ENCODE peak calls at places on chromosomes 16 and 17, in six cellular contexts. P is tibial artery, X is fibroblast of pulmonary artery, B is GM12865, I is PC-9, T is GM23338. E is an unnamed sample.

GRCh38 chr16:28478511-28479180 is 6.5 kb upstream of the NPIPB7 start:
- DNase-seq in P (no peak), X (no peak), B (no peak), I (no peak), T (no peak), E (no peak)

GRCh38 chr17:9334536-9335446 is 240.8 kb downstream of the STX8 start:
- DNase-seq in P (no peak), X (no peak), B (no peak), I (peak), T (no peak), E (no peak)

GRCh38 chr17:37273419-37274051 is 102.2 kb upstream of the C17orf78 start:
- DNase-seq in P (no peak), X (peak), B (no peak), I (no peak), T (peak), E (no peak)

GRCh38 chr17:70426752-70427151 is 257.4 kb downstream of the KCNJ2 start:
- DNase-seq in P (no peak), X (no peak), B (no peak), I (no peak), T (no peak), E (no peak)

GRCh38 chr17:19244357-19244756 is 7.2 kb downstream of the EPN2 start:
- DNase-seq in P (no peak), X (no peak), B (no peak), I (no peak), T (no peak), E (no peak)

GRCh38 chr17:74337834-74338500 is 11.9 kb downstream of the KIF19 start:
- DNase-seq in P (no peak), X (no peak), B (no peak), I (no peak), T (no peak), E (no peak)

GRCh38 chr17:8470447-8471047 is 34.9 kb downstream of the NDEL1 start:
- DNase-seq in P (no peak), X (peak), B (no peak), I (no peak), T (no peak), E (no peak)

GRCh38 chr17:17406225-17406624 is 70.6 kb upstream of the MED9 start:
- DNase-seq in P (peak), X (no peak), B (no peak), I (no peak), T (no peak), E (no peak)

GRCh38 chr17:17877548-17878358 is 41.0 kb upstream of the SREBF1 start:
- DNase-seq in P (peak), X (peak), B (no peak), I (no peak), T (peak), E (no peak)

GRCh38 chr16:6841392-6841791 is 491.3 kb upstream of the RBFOX1 start:
- DNase-seq in P (no peak), X (no peak), B (no peak), I (no peak), T (no peak), E (no peak)

GRCh38 chr16:3997231-3997841 is 116.8 kb upstream of the CREBBP start:
- DNase-seq in P (no peak), X (no peak), B (no peak), I (no peak), T (no peak), E (no peak)

GRCh38 chr17:2054740-2055493 is at the start of gene HIC1:
- DNase-seq in P (peak), X (peak), B (peak), I (no peak), T (peak), E (peak)

GRCh38 chr16:53781023-53781605 is 77.2 kb downstream of the FTO start:
- DNase-seq in P (no peak), X (no peak), B (no peak), I (peak), T (no peak), E (no peak)

GRCh38 chr16:68486671-68487495 is 38.6 kb upstream of the SMPD3 start:
- DNase-seq in P (no peak), X (no peak), B (no peak), I (no peak), T (no peak), E (no peak)

GRCh38 chr16:54203384-54203783 is 83.2 kb downstream of the IRX3 start:
- DNase-seq in P (no peak), X (no peak), B (no peak), I (no peak), T (no peak), E (no peak)

GRCh38 chr16:30539000-30539964 is 4.6 kb upstream of the ZNF747 start:
- DNase-seq in P (no peak), X (no peak), B (no peak), I (no peak), T (no peak), E (no peak)
- TF ChIP-seq CTCF in P (no peak), X (no peak), B (no peak), I (no peak), T (no peak), E (no peak)

DNA sequence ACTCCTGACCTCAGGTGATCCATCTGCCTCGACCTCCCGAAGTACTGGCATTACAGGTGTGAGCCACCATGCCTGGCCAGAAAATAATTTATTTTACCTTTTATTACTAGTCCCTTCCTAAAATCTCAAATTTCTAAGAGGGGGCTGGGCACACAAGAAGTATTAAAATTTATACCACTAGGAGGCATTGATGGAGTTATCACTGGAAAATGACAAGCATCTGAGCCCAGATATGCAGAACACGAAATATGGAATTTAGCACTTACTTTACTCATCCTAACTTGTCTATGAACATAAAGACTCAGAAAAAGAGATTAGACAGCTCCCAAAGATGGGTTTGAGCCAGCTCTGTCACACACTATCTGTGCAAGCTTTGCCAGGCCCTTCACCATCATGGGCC is 46.4 kb downstream of the STAT5A start:
- DNase-seq in P (no peak), X (no peak), B (no peak), I (no peak), T (no peak), E (no peak)
- TF ChIP-seq CTCF in P (no peak), X (peak), B (no peak), I (peak), T (no peak), E (no peak)

GRCh38 chr17:49381033-49381432 is 19.0 kb upstream of the ZNF652 start:
- DNase-seq in P (no peak), X (no peak), B (no peak), I (no peak), T (no peak), E (no peak)
- TF ChIP-seq CTCF in P (no peak), X (no peak), B (no peak), I (no peak), T (no peak), E (no peak)

GRCh38 chr17:80791758-80792284 is 199.8 kb upstream of the CHMP6 start:
- DNase-seq in P (peak), X (peak), B (peak), I (peak), T (no peak), E (no peak)

GRCh38 chr17:80789356-80789902 is 202.2 kb upstream of the CHMP6 start:
- DNase-seq in P (peak), X (peak), B (peak), I (peak), T (no peak), E (no peak)

GRCh38 chr17:80790981-80791742 is 200.5 kb upstream of the CHMP6 start:
- DNase-seq in P (no peak), X (no peak), B (peak), I (no peak), T (no peak), E (no peak)

GRCh38 chr17:80792373-80792781 is 199.3 kb upstream of the CHMP6 start:
- DNase-seq in P (no peak), X (peak), B (no peak), I (no peak), T (no peak), E (no peak)

DNA sequence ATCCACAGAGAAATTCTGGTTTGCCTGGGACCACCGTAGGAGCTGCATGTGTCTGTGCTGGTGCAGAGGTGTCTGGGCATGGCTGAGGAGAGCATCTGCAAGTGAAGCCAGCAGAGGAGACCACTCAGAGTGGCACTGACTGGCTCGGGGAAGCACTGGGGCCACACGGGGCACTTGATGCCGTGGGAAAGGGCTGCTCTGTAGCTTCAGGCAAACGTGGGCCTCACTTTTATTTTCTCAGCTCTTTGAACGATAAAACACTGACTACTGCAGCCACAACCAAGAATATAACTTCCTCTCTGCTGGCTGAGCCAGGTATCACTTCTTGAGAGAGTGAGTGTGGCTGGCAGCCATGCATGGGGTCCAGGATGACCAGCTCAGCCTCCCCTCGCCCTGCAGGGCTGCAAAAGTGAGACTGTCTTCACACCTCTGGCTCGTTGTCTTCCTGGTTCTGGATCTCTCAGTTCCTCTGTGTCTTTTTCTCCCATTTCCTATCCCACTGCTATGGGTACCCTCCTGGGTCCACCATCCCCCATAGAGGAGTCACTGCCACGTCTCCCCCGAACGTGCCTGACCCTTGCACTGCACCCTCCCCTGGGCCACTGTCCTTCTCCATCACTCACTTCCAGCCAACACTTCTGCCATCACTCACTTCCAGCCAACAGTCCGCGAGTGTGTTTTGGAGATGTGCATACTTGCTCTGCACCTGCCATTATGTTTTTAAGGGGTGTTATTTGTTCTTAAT is 201.4 kb upstream of the CHMP6 start:
- DNase-seq in P (no peak), X (peak), B (peak), I (no peak), T (no peak), E (no peak)
- TF ChIP-seq CTCF in P (no peak), X (no peak), B (no peak), I (no peak), T (no peak), E (no peak)

GRCh38 chr17:45108595-45109521 is 23.5 kb downstream of the PLCD3 start:
- DNase-seq in P (no peak), X (no peak), B (no peak), I (no peak), T (no peak), E (no peak)
- TF ChIP-seq CTCF in P (no peak), X (peak), B (no peak), I (no peak), T (no peak), E (no peak)

GRCh38 chr17:81961554-81962498 is 839 bp upstream of the NOTUM start:
- DNase-seq in P (no peak), X (no peak), B (no peak), I (no peak), T (peak), E (peak)

GRCh38 chr17:81960130-81960958 is 643 bp downstream of the NOTUM start:
- DNase-seq in P (no peak), X (no peak), B (no peak), I (no peak), T (peak), E (peak)

GRCh38 chr17:81962499-81963441 is 1.8 kb upstream of the NOTUM start:
- DNase-seq in P (no peak), X (no peak), B (no peak), I (no peak), T (peak), E (no peak)

GRCh38 chr17:81959362-81960129 is 1.4 kb downstream of the NOTUM start:
- DNase-seq in P (peak), X (peak), B (peak), I (no peak), T (peak), E (peak)

GRCh38 chr17:81961087-81961514 is at the start of gene NOTUM:
- DNase-seq in P (no peak), X (peak), B (no peak), I (no peak), T (peak), E (peak)
- TF ChIP-seq CTCF in P (peak), X (no peak), B (no peak), I (no peak), T (no peak), E (peak)

DNA sequence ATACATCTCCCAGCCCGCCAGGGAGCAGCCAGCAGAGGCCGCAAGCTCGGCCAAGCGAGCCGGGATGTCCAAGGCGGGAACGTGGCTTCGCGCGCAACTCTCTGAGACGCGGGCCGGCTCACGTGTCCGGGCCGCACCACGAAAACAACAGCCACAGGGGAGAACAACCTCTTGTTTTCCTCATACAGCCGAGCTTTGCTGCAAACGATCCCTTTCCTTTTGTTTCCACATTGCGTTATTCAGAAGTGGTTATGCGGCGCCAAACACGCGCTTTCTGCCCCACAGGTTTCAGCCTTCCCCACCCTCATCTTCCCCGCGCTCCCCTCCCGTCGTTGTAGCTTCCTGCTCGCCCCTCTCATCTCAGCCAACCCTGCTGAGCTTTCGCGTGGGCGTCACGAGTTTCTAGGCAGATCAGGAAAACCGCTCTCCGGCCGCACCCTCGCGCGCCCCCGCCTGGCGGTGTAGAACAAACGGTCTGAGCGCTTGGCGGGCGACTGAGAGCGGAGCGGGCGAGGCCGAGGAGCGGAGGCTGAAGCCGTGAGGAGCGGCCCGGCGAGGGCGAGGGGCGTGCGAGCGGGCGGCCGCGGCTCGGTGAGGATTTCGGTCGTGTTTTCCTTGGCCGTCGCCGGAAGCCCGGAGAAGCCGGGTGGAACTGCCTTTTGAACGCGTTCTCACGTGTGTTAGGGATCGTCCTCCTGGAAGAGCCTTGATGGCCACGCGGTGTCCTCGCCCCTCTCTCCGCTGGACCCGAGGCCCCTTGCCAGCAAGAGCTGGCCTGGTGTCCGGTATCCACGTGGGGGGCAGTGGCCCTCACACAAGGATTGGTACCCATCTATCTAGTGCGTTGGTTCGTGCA is 6.6 kb upstream of the SMARCD2 start:
- DNase-seq in P (peak), X (peak), B (peak), I (peak), T (peak), E (peak)
- TF ChIP-seq CTCF in P (peak), X (peak), B (peak), I (peak), T (peak), E (peak)

GRCh38 chr17:4362141-4362540 is 4.3 kb downstream of the UBE2G1 start:
- DNase-seq in P (no peak), X (peak), B (no peak), I (no peak), T (no peak), E (no peak)
- TF ChIP-seq CTCF in P (no peak), X (peak), B (no peak), I (no peak), T (no peak), E (no peak)

DNA sequence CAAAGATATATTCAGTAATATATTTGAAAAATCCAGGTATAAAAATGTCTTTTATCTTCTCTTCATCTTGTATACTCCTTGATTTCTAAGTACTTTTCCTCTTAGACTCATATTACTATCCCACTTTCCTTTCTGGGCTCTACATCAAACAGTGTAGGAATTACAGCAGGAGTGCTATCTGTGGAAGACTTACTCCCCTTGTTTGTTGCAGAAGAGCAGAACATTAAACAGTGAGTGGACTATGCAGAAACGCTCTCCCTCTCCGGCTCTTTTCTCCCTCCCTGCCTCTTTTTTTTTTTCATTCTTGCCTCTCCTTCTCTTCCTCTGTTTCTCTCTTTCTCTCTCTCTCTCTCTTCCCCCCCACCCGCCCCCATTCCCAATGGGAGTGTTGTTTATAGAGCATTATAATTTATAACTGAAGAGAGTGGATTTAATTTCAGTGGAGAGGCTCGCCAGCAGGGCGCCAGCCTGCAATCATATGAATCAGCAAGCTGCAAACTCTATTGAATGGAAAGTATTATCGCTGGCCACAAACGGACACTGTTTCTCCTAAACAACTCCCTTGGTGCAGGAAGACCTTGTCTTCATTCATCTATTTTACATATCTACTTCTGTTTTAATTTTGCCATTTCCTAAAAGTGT is 242.3 kb upstream of the TBX2 start:
- DNase-seq in P (no peak), X (peak), B (no peak), I (no peak), T (no peak), E (no peak)
- TF ChIP-seq CTCF in P (no peak), X (peak), B (no peak), I (no peak), T (no peak), E (peak)

E was measured in type B pancreatic cell.